ENCODE peak calls at places on chromosomes 1 and 21, in eight cellular contexts. Q is activated B cell treated with CpG ODN at 0.5 μM for 24 hours, G is fibroblast of mammary gland, M is cardiac fibroblast, R is AG04449, U is stomach, E is osteocyte, T is lower lobe of right lung. L is an unnamed sample.

GRCh38 chr1:99590578-99591209 is 55.2 kb upstream of the PALMD start:
- DNase-seq in Q (no peak), G (peak), M (peak), R (peak), U (no peak), E (no peak), T (no peak), L (no peak)

GRCh38 chr1:44417351-44418021 is 12.4 kb downstream of the RNF220 start:
- DNase-seq in Q (no peak), G (no peak), M (peak), R (no peak), U (peak), E (peak), T (peak), L (no peak)

GRCh38 chr1:206513312-206514111 is 6.2 kb downstream of the RASSF5 start:
- DNase-seq in Q (no peak), G (peak), M (peak), R (no peak), U (no peak), E (no peak), T (no peak), L (peak)

GRCh38 chr21:45572783-45573451 is 30.7 kb upstream of the SLC19A1 start:
- DNase-seq in Q (no peak), G (no peak), M (no peak), R (no peak), U (no peak), E (no peak), T (no peak), L (no peak)

GRCh38 chr1:111571987-111572386 is 47.6 kb upstream of the RAP1A start:
- DNase-seq in Q (no peak), G (peak), M (peak), R (peak), U (no peak), E (no peak), T (no peak), L (no peak)

GRCh38 chr1:983736-984475 is 2.0 kb upstream of the PERM1 start:
- DNase-seq in Q (peak), G (no peak), M (no peak), R (no peak), U (peak), E (no peak), T (no peak), L (no peak)

GRCh38 chr1:200780545-200781444 is 42.1 kb downstream of the CAMSAP2 start:
- DNase-seq in Q (no peak), G (peak), M (peak), R (no peak), U (no peak), E (no peak), T (no peak), L (no peak)

GRCh38 chr1:109785446-109786106 is 21.9 kb upstream of the EPS8L3 start:
- DNase-seq in Q (no peak), G (no peak), M (no peak), R (no peak), U (peak), E (no peak), T (peak), L (no peak)

GRCh38 chr1:221670081-221670480 is 71.8 kb downstream of the DUSP10 start:
- DNase-seq in Q (no peak), G (peak), M (peak), R (no peak), U (no peak), E (no peak), T (no peak), L (no peak)

GRCh38 chr1:91537281-91538069 is 36.8 kb downstream of the CDC7 start:
- DNase-seq in Q (no peak), G (peak), M (peak), R (peak), U (no peak), E (no peak), T (no peak), L (no peak)

GRCh38 chr1:119554188-119554587 is 47.2 kb downstream of the HSD3B1 start:
- DNase-seq in Q (no peak), G (peak), M (peak), R (peak), U (peak), E (peak), T (no peak), L (peak)

GRCh38 chr1:183653876-183654451 is 848 bp upstream of the APOBEC4 start:
- DNase-seq in Q (no peak), G (no peak), M (no peak), R (no peak), U (no peak), E (no peak), T (no peak), L (no peak)

GRCh38 chr1:10360045-10360444 is 38.8 kb upstream of the PGD start:
- DNase-seq in Q (no peak), G (no peak), M (no peak), R (no peak), U (no peak), E (no peak), T (no peak), L (no peak)

GRCh38 chr1:180598333-180598979 is 33.4 kb upstream of the XPR1 start:
- DNase-seq in Q (no peak), G (no peak), M (no peak), R (no peak), U (no peak), E (no peak), T (no peak), L (no peak)

GRCh38 chr1:26278835-26279597 is 870 bp upstream of the SH3BGRL3 start:
- DNase-seq in Q (no peak), G (peak), M (peak), R (no peak), U (peak), E (no peak), T (no peak), L (no peak)

GRCh38 chr21:25118648-25119047 is 488.6 kb downstream of the MRPL39 start:
- DNase-seq in Q (no peak), G (no peak), M (no peak), R (no peak), U (no peak), E (no peak), T (no peak), L (no peak)

GRCh38 chr1:84855168-84855567 is 37.8 kb downstream of the LPAR3 start:
- DNase-seq in Q (no peak), G (peak), M (peak), R (no peak), U (no peak), E (no peak), T (no peak), L (no peak)

GRCh38 chr1:43524804-43525203 is 5.9 kb upstream of the PTPRF start:
- DNase-seq in Q (no peak), G (no peak), M (no peak), R (no peak), U (no peak), E (no peak), T (no peak), L (no peak)

GRCh38 chr1:208652300-208653160 is 408.3 kb upstream of the PLXNA2 start:
- DNase-seq in Q (no peak), G (peak), M (peak), R (peak), U (peak), E (no peak), T (peak), L (peak)

GRCh38 chr1:52857443-52857842 is 14.9 kb downstream of the ZYG11A start:
- DNase-seq in Q (no peak), G (no peak), M (no peak), R (no peak), U (no peak), E (no peak), T (no peak), L (no peak)

GRCh38 chr1:8987881-8988617 is 38.2 kb downstream of the SLC2A7 start:
- DNase-seq in Q (peak), G (peak), M (peak), R (no peak), U (peak), E (no peak), T (peak), L (peak)

GRCh38 chr1:183310753-183311465 is 107.3 kb downstream of the NMNAT2 start:
- DNase-seq in Q (no peak), G (no peak), M (peak), R (no peak), U (no peak), E (no peak), T (no peak), L (no peak)

GRCh38 chr1:218164111-218164929 is 120.8 kb upstream of the RRP15 start:
- DNase-seq in Q (no peak), G (peak), M (peak), R (no peak), U (no peak), E (no peak), T (peak), L (no peak)
- TF ChIP-seq CTCF in Q (no peak), G (no peak), M (no peak), R (no peak), U (no peak), E (no peak), T (no peak), L (no peak)

GRCh38 chr1:89527750-89528381 is 3.2 kb downstream of the LRRC8B start:
- DNase-seq in Q (no peak), G (no peak), M (no peak), R (no peak), U (no peak), E (no peak), T (no peak), L (no peak)

GRCh38 chr1:89523597-89524368 is 846 bp upstream of the LRRC8B start:
- DNase-seq in Q (no peak), G (peak), M (peak), R (no peak), U (peak), E (no peak), T (peak), L (no peak)

GRCh38 chr1:89524369-89525168 is at the start of gene LRRC8B:
- DNase-seq in Q (peak), G (peak), M (peak), R (no peak), U (peak), E (peak), T (peak), L (peak)

GRCh38 chr1:89527256-89527655 is 2.6 kb downstream of the LRRC8B start:
- DNase-seq in Q (no peak), G (no peak), M (no peak), R (no peak), U (no peak), E (no peak), T (no peak), L (no peak)

DNA sequence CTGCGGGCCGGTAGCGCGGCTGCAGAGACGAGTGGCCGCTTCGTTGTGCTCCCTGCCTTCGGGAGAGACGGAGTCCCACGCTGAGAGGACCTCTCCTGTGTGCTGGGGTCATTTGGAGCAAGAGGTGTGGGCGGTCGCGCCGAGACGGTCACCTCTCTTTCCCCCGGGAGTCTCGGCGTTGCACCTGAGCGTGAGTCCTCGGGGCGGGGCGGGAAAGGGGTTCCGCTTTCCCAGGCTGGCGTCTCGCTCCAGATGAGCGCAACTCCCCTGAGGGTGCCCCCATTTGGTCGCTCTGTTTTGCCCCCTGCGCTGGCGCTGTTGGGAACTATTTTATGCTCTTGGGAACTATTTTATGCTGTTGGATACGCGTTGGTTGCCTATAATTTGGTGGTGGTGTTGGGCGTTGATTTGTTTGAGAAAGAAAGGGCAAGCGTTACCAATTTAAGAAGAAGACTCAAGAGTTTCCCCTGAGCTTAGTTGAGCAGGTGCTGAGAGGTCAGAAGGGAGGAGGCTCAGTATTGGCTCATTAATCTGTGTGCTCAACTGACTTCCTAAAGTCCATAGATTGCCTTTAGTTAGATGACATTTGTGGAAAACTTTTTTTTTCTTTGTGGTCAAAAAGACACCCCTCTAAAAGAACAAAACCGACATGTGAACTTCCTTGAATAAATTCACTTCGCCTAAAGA is 683 bp downstream of the LRRC8B start:
- DNase-seq in Q (peak), G (no peak), M (no peak), R (no peak), U (no peak), E (no peak), T (peak), L (no peak)
- TF ChIP-seq CTCF in Q (no peak), G (no peak), M (no peak), R (no peak), U (no peak), E (no peak), T (no peak), L (no peak)

DNA sequence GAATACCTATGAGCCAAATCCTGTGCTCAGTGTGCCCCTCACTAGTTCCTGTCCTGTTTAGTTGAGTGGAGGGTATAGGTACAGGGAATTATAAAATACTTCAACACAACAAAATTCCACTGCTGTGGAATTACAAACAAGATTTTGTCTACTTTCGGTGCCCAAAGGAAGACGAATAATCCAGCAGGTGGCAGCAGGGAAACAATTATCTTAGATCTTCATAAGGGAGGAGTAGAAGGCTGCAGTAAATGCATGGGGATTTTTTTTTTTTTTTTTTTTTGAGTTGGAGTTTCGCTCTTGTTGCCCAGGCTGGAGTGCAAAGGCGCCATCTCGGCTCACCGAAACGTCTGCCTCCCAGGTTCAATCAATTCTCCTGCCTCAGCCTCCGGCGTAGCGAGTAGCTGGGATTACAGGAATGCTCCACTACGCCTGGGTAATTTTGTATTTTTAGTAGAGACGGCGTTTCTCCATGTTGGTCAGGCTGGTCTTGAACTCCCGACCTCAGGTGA is 2.0 kb upstream of the PIP5K1A start:
- DNase-seq in Q (no peak), G (peak), M (peak), R (no peak), U (peak), E (no peak), T (no peak), L (peak)
- TF ChIP-seq CTCF in Q (no peak), G (peak), M (peak), R (peak), U (peak), E (peak), T (peak), L (peak)

GRCh38 chr1:230858236-230858820 is 10.0 kb downstream of the C1orf198 start:
- DNase-seq in Q (no peak), G (no peak), M (no peak), R (no peak), U (no peak), E (no peak), T (no peak), L (no peak)

GRCh38 chr1:230858918-230859819 is 9.2 kb downstream of the C1orf198 start:
- DNase-seq in Q (no peak), G (peak), M (peak), R (no peak), U (no peak), E (peak), T (no peak), L (no peak)

GRCh38 chr1:230861970-230862595 is 6.2 kb downstream of the C1orf198 start:
- DNase-seq in Q (no peak), G (peak), M (peak), R (no peak), U (no peak), E (no peak), T (no peak), L (no peak)

GRCh38 chr1:230861489-230861888 is 6.8 kb downstream of the C1orf198 start:
- DNase-seq in Q (no peak), G (no peak), M (no peak), R (no peak), U (no peak), E (no peak), T (no peak), L (no peak)

GRCh38 chr1:230860617-230861384 is 7.5 kb downstream of the C1orf198 start:
- DNase-seq in Q (no peak), G (no peak), M (no peak), R (no peak), U (no peak), E (no peak), T (no peak), L (no peak)
- TF ChIP-seq CTCF in Q (no peak), G (no peak), M (no peak), R (no peak), U (no peak), E (no peak), T (no peak), L (no peak)

GRCh38 chr1:16138772-16139221 is 17.1 kb downstream of the EPHA2 start:
- DNase-seq in Q (no peak), G (no peak), M (no peak), R (no peak), U (no peak), E (no peak), T (no peak), L (no peak)
- TF ChIP-seq CTCF in Q (no peak), G (no peak), M (peak), R (no peak), U (no peak), E (no peak), T (no peak), L (no peak)

DNA sequence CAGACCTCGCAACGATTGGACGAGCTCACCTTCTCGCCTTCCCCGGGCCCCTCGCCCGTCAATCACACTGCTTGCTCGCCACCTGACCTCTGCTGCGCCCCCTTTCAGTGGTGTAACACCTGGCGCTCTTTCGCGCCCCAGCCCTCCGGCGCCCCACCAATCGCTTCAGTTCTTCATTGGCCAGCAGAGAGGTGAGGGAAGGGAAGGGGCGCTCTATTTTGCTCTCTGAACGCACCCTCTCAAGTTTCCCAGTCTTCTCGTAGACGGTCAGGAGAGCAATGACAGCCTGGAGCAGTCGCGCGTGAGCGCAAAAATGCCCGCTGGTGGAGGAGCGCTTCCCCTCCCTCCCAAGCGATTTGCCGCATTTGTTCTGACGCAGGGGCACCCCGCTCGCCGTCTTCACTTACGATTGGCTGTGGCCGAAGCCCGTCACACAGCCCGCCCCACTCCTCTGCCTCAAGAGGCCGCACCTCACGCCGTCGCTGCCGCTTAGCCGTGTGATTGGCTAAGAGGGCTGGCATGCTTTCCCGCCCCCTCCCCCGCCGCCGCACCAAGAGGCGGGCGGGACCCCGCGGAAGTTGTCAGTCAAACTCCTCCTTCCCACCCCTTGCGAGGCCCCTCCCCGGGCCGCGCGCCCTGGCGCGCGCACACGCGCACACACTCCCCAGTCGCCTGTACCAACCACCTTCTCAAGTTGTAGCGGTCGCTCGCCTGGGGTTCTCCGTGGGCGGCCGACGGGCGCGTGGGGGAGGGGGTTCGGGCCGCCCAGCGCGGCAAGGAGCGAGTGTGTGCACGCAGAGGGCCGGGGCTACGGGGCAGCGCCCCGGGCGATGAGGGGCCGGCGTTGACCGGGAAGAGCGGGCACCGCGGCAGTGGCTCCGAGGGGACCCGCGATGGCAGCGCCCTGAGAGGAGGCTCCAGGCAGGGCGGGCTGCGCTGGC is at the start of gene PPP2R5A:
- DNase-seq in Q (peak), G (peak), M (peak), R (peak), U (peak), E (peak), T (peak), L (peak)
- TF ChIP-seq CTCF in Q (no peak), G (no peak), M (peak), R (peak), U (no peak), E (no peak), T (peak), L (peak)

DNA sequence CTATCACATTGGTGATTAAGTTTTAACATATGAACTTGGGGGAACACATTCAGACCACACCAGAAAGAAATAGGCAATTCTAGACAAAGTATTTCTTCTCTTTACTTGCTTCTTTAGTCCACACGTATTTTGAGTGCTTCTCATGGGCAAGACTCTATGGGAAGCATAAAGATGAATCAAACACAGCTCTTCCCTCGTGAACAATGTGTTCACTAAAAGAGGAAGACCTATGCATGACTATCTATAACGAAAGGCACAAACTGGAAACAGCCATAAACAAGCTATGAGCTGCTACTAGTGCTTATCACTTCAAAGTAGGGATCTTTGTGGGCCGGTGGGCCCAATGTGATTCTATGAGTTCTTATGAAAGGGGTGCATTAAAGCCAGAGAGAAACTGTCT is 53.0 kb upstream of the PRDX6 start:
- DNase-seq in Q (no peak), G (no peak), M (no peak), R (no peak), U (no peak), E (no peak), T (no peak), L (no peak)
- TF ChIP-seq CTCF in Q (no peak), G (no peak), M (no peak), R (no peak), U (no peak), E (no peak), T (no peak), L (no peak)

DNA sequence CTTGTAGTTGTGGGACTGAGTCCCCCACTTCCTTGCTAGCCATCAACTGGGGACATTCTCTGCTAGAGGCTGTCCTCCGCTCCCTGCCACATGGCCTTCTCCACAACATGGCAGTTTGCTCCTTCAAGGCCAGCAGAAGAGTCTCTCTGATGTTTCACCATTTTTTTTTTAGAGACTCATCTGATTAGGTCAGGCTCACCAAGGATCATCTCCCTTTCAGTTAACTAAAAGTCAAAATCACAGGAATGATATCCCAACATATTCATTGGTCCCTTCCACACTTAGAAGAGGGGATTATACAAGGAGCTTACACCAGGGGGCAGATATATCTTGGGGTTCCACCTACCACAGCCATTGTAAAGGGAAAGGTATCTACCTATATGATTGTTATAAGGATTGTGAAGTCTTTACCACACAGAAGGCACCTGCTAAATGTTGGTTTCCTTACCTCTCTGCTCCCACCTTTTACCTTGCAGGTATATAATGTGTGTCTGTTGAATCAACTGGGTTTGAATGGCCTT is 23.3 kb downstream of the RIMKLA start:
- DNase-seq in Q (no peak), G (no peak), M (no peak), R (no peak), U (no peak), E (no peak), T (no peak), L (no peak)
- TF ChIP-seq CTCF in Q (no peak), G (peak), M (peak), R (no peak), U (no peak), E (no peak), T (peak), L (peak)